ENCODE peak calls at places on chromosomes 12 and 14, in four cellular contexts. K is HepG2, A is hepatocyte, W is left lung. I is an unnamed sample.

GRCh38 chr12:8033153-8034044 is 883 bp downstream of the FOXJ2 start:
- DNase-seq in K (no peak), A (peak; percentile 65), W (no peak), I (peak; percentile 63)

GRCh38 chr12:53171725-53172329 is 8.7 kb upstream of the ZNF740 start:
- DNase-seq in K (peak; percentile 34), A (no peak), W (no peak), I (no peak)

GRCh38 chr12:2483713-2484112 is 311.1 kb upstream of the FKBP4 start:
- DNase-seq in K (no peak), A (no peak), W (no peak), I (no peak)

GRCh38 chr14:89249972-89250371 is 167.1 kb downstream of the FOXN3 start:
- DNase-seq in K (no peak), A (no peak), W (no peak), I (no peak)

GRCh38 chr12:22477894-22478287 is 66.5 kb downstream of the C2CD5 start:
- DNase-seq in K (no peak), A (no peak), W (no peak), I (no peak)

GRCh38 chr12:481422-481821 is 21.7 kb downstream of the B4GALNT3 start:
- DNase-seq in K (peak; percentile 24), A (peak; percentile 44), W (no peak), I (peak; percentile 74)

GRCh38 chr12:84974177-84974815 is 61.7 kb upstream of the SLC6A15 start:
- DNase-seq in K (no peak), A (no peak), W (no peak), I (no peak)

GRCh38 chr12:13504074-13504473 is 307.5 kb downstream of the EMP1 start:
- DNase-seq in K (no peak), A (no peak), W (no peak), I (no peak)

GRCh38 chr14:67166450-67166853 is 22.8 kb upstream of the GARIN2 start:
- DNase-seq in K (no peak), A (peak; percentile 51), W (no peak), I (no peak)

GRCh38 chr12:69091447-69092022 is 147.8 kb upstream of the CPSF6 start:
- DNase-seq in K (no peak), A (no peak), W (no peak), I (no peak)

GRCh38 chr14:44962573-44963528 is 861 bp downstream of the TOGARAM1 start:
- DNase-seq in K (no peak), A (peak; percentile 72), W (peak; percentile 85), I (peak; percentile 66)

GRCh38 chr12:124500232-124501079 is 67.0 kb downstream of the NCOR2 start:
- DNase-seq in K (peak; percentile 37), A (peak; percentile 77), W (peak; percentile 77), I (no peak)

GRCh38 chr12:93167841-93168492 is 209.8 kb upstream of the NUDT4 start:
- DNase-seq in K (peak; percentile 20), A (peak; percentile 70), W (no peak), I (no peak)

GRCh38 chr14:99524091-99524661 is 43.0 kb downstream of the CCNK start:
- DNase-seq in K (no peak), A (no peak), W (peak; percentile 75), I (peak; percentile 49)

GRCh38 chr14:94164685-94165431 is 9.3 kb upstream of the PPP4R4 start:
- DNase-seq in K (no peak), A (no peak), W (no peak), I (no peak)

GRCh38 chr12:59115995-59116394 is 195.7 kb upstream of the LRIG3 start:
- DNase-seq in K (no peak), A (no peak), W (no peak), I (no peak)

GRCh38 chr12:81502912-81503695 is 256.0 kb downstream of the PPFIA2 start:
- DNase-seq in K (no peak), A (peak; percentile 14), W (no peak), I (no peak)

GRCh38 chr14:89957791-89958190 is 2.1 kb downstream of the TDP1 start:
- DNase-seq in K (no peak), A (no peak), W (no peak), I (no peak)

GRCh38 chr12:49092086-49092815 is 2.4 kb downstream of the DHH start:
- DNase-seq in K (peak; percentile 51), A (peak; percentile 47), W (peak; percentile 79), I (no peak)

GRCh38 chr14:28375295-28375694 is 391.3 kb upstream of the FOXG1 start:
- DNase-seq in K (no peak), A (peak; percentile 37), W (no peak), I (no peak)

GRCh38 chr12:114355389-114356088 is 50.4 kb downstream of the TBX5 start:
- DNase-seq in K (peak; percentile 23), A (peak; percentile 7), W (peak; percentile 43), I (no peak)

GRCh38 chr14:101064718-101065117 is 161.2 kb upstream of the RTL1 start:
- DNase-seq in K (no peak), A (no peak), W (no peak), I (no peak)

GRCh38 chr12:53532524-53533445 is 25.5 kb upstream of the NPFF start:
- DNase-seq in K (no peak), A (no peak), W (no peak), I (no peak)

GRCh38 chr12:81257952-81258551 is 180.2 kb downstream of the ACSS3 start:
- DNase-seq in K (peak; percentile 34), A (peak; percentile 50), W (no peak), I (no peak)

GRCh38 chr14:89629383-89629782 is 212.3 kb upstream of the FOXN3 start:
- DNase-seq in K (no peak), A (no peak), W (no peak), I (no peak)

GRCh38 chr14:99252940-99253868 is 18.8 kb downstream of the BCL11B start:
- DNase-seq in K (no peak), A (no peak), W (no peak), I (no peak)

GRCh38 chr14:73786632-73786941 is 65.0 kb upstream of the PTGR2 start:
- DNase-seq in K (no peak), A (peak; percentile 72), W (no peak), I (peak; percentile 66)

GRCh38 chr12:132506730-132507538 is 17.0 kb downstream of the FBRSL1 start:
- DNase-seq in K (no peak), A (peak; percentile 68), W (peak; percentile 88), I (peak; percentile 86)

GRCh38 chr12:3662516-3662915 is 90.4 kb downstream of the CRACR2A start:
- DNase-seq in K (peak; percentile 3), A (no peak), W (no peak), I (no peak)

GRCh38 chr12:15830538-15830937 is 41.4 kb upstream of the EPS8 start:
- DNase-seq in K (no peak), A (no peak), W (no peak), I (no peak)

GRCh38 chr12:130222519-130223255 is 60.4 kb downstream of the FZD10 start:
- DNase-seq in K (no peak), A (no peak), W (no peak), I (no peak)
- H3K27me3 ChIP-seq in K (no peaks in the 10 kb centered on the region), A (peaks cover 36% of the 10 kb centered on the region), W (no peaks in the 10 kb centered on the region), I (no peaks in the 10 kb centered on the region)

GRCh38 chr12:70241845-70242244 is 1.4 kb upstream of the CNOT2 start:
- DNase-seq in K (no peak), A (no peak), W (no peak), I (no peak)

GRCh38 chr12:70242695-70243509 is at the start of gene CNOT2:
- DNase-seq in K (peak; percentile 85), A (peak; percentile 93), W (peak; percentile 95), I (peak; percentile 95)

GRCh38 chr12:70246580-70246979 is 3.3 kb downstream of the CNOT2 start:
- DNase-seq in K (no peak), A (no peak), W (no peak), I (no peak)

GRCh38 chr12:70245458-70245857 is 2.2 kb downstream of the CNOT2 start:
- DNase-seq in K (no peak), A (no peak), W (no peak), I (no peak)

DNA sequence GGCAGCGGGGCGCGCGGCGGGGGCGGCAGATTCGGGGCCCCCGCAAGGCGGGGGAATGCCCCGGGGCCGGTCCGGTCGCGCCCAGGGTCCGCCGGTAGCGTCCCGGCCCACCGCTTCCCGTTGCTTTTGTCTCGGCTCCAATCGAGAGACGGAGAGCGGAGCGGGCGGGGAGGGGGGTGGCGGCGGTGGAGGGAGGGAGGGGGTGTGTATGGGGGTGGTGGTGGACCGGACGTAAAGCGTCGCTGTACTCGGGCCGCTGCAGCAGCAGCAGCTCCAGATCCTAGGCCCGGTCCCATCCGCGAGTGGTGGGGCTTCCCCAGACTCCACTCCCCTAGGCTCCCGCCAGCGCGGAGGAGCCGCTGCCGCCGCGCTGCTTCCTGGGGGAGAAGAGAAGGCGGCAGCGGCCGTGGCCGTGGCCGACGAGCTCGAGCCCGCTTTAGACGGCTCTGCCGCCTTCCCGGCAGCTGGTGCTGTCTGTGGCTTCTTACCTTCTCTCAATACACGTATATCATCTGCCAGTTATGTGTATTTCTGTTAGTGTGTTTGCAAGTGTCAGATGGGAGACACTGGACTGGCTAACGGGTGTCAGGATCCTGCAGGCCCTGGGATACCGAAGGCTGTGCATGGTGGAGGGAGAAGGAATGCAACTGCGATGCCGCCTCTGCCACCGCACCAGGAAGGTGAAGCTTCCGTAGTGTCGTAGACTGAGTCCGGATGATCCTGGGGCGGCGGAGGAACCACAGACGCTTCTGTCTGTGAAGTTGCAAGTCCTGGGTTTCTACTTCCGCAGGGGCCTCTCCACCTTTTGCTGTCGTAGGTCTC is 488 bp downstream of the CNOT2 start:
- DNase-seq in K (peak; percentile 43), A (peak; percentile 85), W (peak; percentile 89), I (peak; percentile 68)
- H3K4me1 ChIP-seq in K (peaks cover 52% of the 10 kb centered on the region), A (peaks cover 19% of the 10 kb centered on the region), W (peaks cover 68% of the 10 kb centered on the region), I (peaks cover 53% of the 10 kb centered on the region)

DNA sequence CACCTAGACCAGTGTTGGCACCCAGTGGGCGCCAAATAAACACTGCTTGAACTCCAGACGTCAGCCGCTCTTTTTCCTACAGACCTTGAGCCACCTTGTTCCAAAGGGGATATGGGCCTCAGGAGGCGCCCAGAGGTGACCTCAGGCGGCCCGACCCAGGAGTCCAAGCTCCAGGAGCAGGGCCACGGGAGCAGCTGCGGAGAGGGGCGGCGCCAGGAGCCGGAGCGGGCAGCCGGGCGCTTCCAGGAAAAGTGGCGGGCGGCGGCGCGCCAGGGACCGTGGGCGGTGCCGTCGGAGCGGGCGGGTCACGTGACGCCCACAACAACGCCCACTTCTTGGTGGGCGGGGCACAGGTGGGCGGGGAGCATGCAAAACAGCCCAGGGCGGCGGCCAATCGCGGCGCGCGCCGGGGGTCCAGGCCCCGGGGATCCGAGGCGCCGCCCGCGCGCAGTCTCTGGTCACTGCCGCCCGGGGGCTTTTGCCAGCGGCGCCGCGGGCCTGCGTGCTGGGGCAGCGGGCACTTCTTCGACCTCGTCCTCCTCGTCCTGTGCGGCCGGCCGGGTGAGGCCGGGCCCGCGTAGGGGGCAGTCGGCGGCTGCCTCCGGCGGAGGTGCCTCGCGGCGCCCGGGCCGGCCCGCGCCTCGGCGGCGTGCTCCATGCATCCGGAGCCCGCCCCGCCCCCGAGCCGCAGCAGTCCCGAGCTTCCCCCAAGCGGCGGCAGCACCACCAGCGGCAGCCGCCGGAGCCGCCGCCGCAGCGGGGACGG is at the start of gene ORAI1:
- DNase-seq in K (peak; percentile 81), A (peak; percentile 99), W (peak; percentile 99), I (peak; percentile 98)
- H3K27ac ChIP-seq in K (peak within 1 kb of the TSS; percentile 82), A (peak within 1 kb of the TSS; percentile 99), W (peak within 1 kb of the TSS; percentile 95), I (peak within 1 kb of the TSS; percentile 96)

GRCh38 chr14:75273272-75274044 is 5.2 kb upstream of the FOS start:
- DNase-seq in K (no peak), A (peak; percentile 34), W (no peak), I (no peak)

GRCh38 chr14:75277000-75277795 is 1.4 kb upstream of the FOS start:
- DNase-seq in K (peak; percentile 66), A (peak; percentile 96), W (peak; percentile 98), I (peak; percentile 90)

GRCh38 chr14:75274045-75274898 is 4.4 kb upstream of the FOS start:
- DNase-seq in K (no peak), A (no peak), W (no peak), I (no peak)

GRCh38 chr14:75275598-75275997 is 3.0 kb upstream of the FOS start:
- DNase-seq in K (no peak), A (no peak), W (no peak), I (no peak)

GRCh38 chr14:75274899-75275569 is 3.6 kb upstream of the FOS start:
- DNase-seq in K (no peak), A (no peak), W (peak; percentile 87), I (no peak)
- H3K27me3 ChIP-seq in K (peaks cover 1% of the 10 kb centered on the region), A (no peaks in the 10 kb centered on the region), W (no peaks in the 10 kb centered on the region), I (no peaks in the 10 kb centered on the region)

I was measured in psoas muscle.